ENCODE peak calls at places on chromosomes 11 and 22, in five cellular contexts. E is foreskin fibroblast, U is Panc1, N is suprapubic skin, Y is stomach. P is an unnamed sample.
A peak's percentile ranks its signal among the peaks of the same experiment; 100 is the strongest.

GRCh38 chr11:128686745-128687177 is 7.1 kb upstream of the FLI1 start:
- DNase-seq in E (peak; percentile 71), U (no peak), N (no peak), Y (peak; percentile 52), P (peak; percentile 66)

GRCh38 chr11:13800901-13801300 is 132.4 kb downstream of the FAR1 start:
- DNase-seq in E (no peak), U (no peak), N (no peak), Y (no peak), P (no peak)

GRCh38 chr22:44448271-44448780 is 49.7 kb downstream of the RTL6 start:
- DNase-seq in E (peak; percentile 91), U (peak; percentile 24), N (peak; percentile 73), Y (peak; percentile 72), P (peak; percentile 88)

GRCh38 chr22:45562102-45562501 is 59.4 kb downstream of the FBLN1 start:
- DNase-seq in E (no peak), U (no peak), N (no peak), Y (no peak), P (no peak)

GRCh38 chr11:14538271-14538925 is 18.2 kb upstream of the PSMA1 start:
- DNase-seq in E (no peak), U (no peak), N (no peak), Y (no peak), P (no peak)

GRCh38 chr22:47901911-47902310 is 1139.5 kb downstream of the TBC1D22A start:
- DNase-seq in E (no peak), U (no peak), N (no peak), Y (no peak), P (no peak)

GRCh38 chr11:1223346-1224108 is 661 bp downstream of the MUC5B start:
- DNase-seq in E (no peak), U (no peak), N (peak; percentile 72), Y (no peak), P (peak; percentile 56)

GRCh38 chr11:24502425-24502824 is 5.6 kb downstream of the LUZP2 start:
- DNase-seq in E (no peak), U (no peak), N (peak; percentile 68), Y (no peak), P (no peak)

GRCh38 chr11:93225642-93226041 is 27.9 kb upstream of the SLC36A4 start:
- DNase-seq in E (peak; percentile 26), U (no peak), N (no peak), Y (no peak), P (no peak)

GRCh38 chr11:80873309-80873999 is 1432.6 kb upstream of the TENM4 start:
- DNase-seq in E (no peak), U (peak; percentile 10), N (no peak), Y (no peak), P (no peak)

GRCh38 chr11:11538277-11538960 is 83.4 kb downstream of the GALNT18 start:
- DNase-seq in E (peak; percentile 19), U (no peak), N (no peak), Y (no peak), P (no peak)

GRCh38 chr11:12189543-12190235 is 79.3 kb downstream of the MICAL2 start:
- DNase-seq in E (peak; percentile 39), U (no peak), N (no peak), Y (no peak), P (peak; percentile 95)

GRCh38 chr22:20526628-20527355 is 19.4 kb downstream of the MED15 start:
- DNase-seq in E (peak; percentile 82), U (no peak), N (no peak), Y (no peak), P (no peak)

GRCh38 chr11:35559949-35560348 is 34.5 kb upstream of the PAMR1 start:
- DNase-seq in E (no peak), U (no peak), N (no peak), Y (no peak), P (no peak)

GRCh38 chr22:38155703-38156102 is 25.9 kb downstream of the PLA2G6 start:
- DNase-seq in E (no peak), U (no peak), N (no peak), Y (no peak), P (no peak)

GRCh38 chr11:77073328-77074001 is 6.7 kb downstream of the CAPN5 start:
- DNase-seq in E (peak; percentile 99), U (no peak), N (peak; percentile 94), Y (peak; percentile 77), P (peak; percentile 68)

GRCh38 chr11:104843150-104843837 is 55.0 kb downstream of the CASP12 start:
- DNase-seq in E (no peak), U (no peak), N (no peak), Y (no peak), P (no peak)

GRCh38 chr11:62664405-62665074 is 470 bp downstream of the C11orf98 start:
- DNase-seq in E (peak; percentile 58), U (no peak), N (no peak), Y (peak; percentile 55), P (peak; percentile 72)

GRCh38 chr11:134098566-134099184 is 29.8 kb downstream of the JAM3 start:
- DNase-seq in E (no peak), U (peak; percentile 5), N (no peak), Y (no peak), P (no peak)

GRCh38 chr11:77175869-77176539 is 48.0 kb downstream of the MYO7A start:
- DNase-seq in E (no peak), U (no peak), N (no peak), Y (no peak), P (no peak)

GRCh38 chr11:66579017-66579606 is 10.7 kb upstream of the CTSF start:
- DNase-seq in E (peak; percentile 88), U (no peak), N (peak; percentile 91), Y (peak; percentile 84), P (no peak)

GRCh38 chr22:49206281-49206680 is 621.4 kb downstream of the BRD1 start:
- DNase-seq in E (no peak), U (no peak), N (peak; percentile 29), Y (peak; percentile 4), P (no peak)

GRCh38 chr11:111378773-111379499 is at the start of gene POU2AF1:
- DNase-seq in E (peak; percentile 67), U (no peak), N (no peak), Y (no peak), P (no peak)

GRCh38 chr11:116931206-116931953 is 94.0 kb upstream of the APOA1 start:
- DNase-seq in E (no peak), U (no peak), N (no peak), Y (no peak), P (no peak)

DNA sequence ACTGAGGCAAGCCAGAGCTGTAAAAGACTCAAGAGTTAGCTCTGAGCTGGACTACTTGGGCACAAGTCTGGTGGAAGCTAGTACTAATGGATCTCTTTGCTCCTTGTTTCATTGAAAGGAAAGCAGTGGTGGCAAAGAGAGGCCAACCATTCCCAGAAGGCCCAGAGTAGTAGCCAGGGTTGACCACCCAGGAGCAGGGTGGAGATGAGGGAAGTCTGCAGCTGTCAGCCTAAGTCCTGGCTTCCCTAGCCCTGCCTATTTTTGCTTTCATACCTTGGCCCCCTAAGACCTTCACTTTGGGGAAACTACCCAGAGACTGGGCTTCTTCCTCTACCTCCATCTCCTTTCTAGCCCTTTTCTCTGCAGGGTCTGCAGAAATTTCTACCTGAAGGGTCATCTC is 155.0 kb upstream of the NCAM1 start:
- DNase-seq in E (no peak), U (no peak), N (no peak), Y (no peak), P (no peak)
- TF ChIP-seq CTCF in E (no peak), U (no peak), N (no peak), Y (no peak), P (no peak)

DNA sequence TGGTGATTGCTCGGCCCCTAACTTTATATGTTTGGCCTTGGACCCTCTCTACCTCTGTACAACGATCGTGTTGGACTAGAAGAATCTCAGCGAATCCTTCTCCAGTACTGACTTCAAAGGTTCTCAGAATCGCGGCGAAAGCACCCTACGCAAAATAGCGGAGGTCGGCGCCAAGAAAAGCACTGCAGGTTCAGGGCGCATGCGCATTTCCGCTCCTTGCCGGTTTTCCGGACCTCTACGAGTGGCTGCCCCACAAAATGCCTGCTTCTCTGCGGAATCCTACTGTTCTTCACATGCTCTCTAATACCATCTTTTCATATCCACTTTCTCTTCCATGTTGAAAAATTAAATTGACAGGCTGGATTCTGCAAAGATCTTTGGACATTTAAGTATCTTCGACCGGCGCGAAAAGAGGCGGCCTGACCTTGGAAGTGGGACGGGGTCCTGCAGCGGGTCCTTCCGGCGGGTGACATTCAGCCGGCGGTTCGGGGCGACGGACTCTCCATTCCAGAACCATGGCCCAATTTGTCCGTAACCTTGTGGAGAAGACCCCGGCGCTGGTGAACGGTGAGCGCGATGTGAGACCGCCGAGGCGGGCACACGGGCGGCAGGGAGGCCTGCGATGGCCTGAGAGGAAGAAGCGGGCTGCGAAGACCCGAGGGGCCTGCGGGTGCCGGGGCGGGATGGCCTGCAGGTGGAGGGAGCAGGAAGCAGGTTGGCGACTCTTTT is at the start of gene ATP5MG:
- DNase-seq in E (peak; percentile 93), U (peak; percentile 97), N (peak; percentile 94), Y (peak; percentile 91), P (peak; percentile 89)
- TF ChIP-seq CTCF in E (no peak), U (no peak), N (no peak), Y (no peak), P (no peak)

GRCh38 chr22:50471962-50472361 is 2.9 kb downstream of the SBF1 start:
- DNase-seq in E (no peak), U (no peak), N (no peak), Y (no peak), P (no peak)

GRCh38 chr22:50473855-50474671 is 772 bp downstream of the SBF1 start:
- DNase-seq in E (peak; percentile 73), U (no peak), N (no peak), Y (peak; percentile 49), P (no peak)

GRCh38 chr22:50471197-50471847 is 3.5 kb downstream of the SBF1 start:
- DNase-seq in E (no peak), U (no peak), N (no peak), Y (no peak), P (no peak)

GRCh38 chr22:50474711-50475651 is at the start of gene SBF1:
- DNase-seq in E (peak; percentile 97), U (no peak), N (peak; percentile 96), Y (peak; percentile 96), P (peak; percentile 89)

DNA sequence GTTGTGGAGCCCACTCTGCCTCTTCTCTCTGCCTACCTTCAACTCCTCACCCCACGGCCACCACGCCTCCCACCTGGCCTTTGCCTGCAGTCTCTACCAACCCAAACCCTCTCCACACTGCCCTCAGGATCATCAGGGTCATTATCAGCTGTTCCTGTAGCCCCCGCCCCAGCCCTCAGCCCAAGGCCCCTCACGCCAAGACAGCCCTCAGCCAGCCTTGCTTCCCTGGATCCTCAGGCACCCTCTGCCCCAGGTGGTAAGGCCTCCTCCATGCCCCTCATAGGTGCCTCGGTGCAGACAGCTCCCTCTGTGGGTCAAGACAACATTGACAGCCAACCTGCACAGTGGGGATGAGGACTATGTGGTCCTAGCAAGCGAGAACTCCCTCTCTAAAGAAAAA is 1.7 kb downstream of the SBF1 start:
- DNase-seq in E (peak; percentile 11), U (peak; percentile 15), N (no peak), Y (no peak), P (no peak)
- TF ChIP-seq CTCF in E (peak; percentile 35), U (no peak), N (no peak), Y (peak; percentile 13), P (peak; percentile 28)

GRCh38 chr11:59617876-59618275 is 2.3 kb upstream of the OSBP start:
- DNase-seq in E (no peak), U (no peak), N (no peak), Y (no peak), P (no peak)

GRCh38 chr11:59616396-59616982 is 915 bp upstream of the OSBP start:
- DNase-seq in E (no peak), U (peak; percentile 4), N (peak; percentile 99), Y (no peak), P (no peak)

GRCh38 chr11:59614277-59615131 is 1.1 kb downstream of the OSBP start:
- DNase-seq in E (peak; percentile 17), U (no peak), N (no peak), Y (no peak), P (no peak)

GRCh38 chr11:59615637-59616395 is at the start of gene OSBP:
- DNase-seq in E (peak; percentile 100), U (peak; percentile 100), N (peak; percentile 99), Y (peak; percentile 99), P (peak; percentile 99)

GRCh38 chr11:59615132-59615636 is 390 bp downstream of the OSBP start:
- DNase-seq in E (peak; percentile 16), U (no peak), N (peak; percentile 89), Y (peak; percentile 72), P (peak; percentile 78)
- TF ChIP-seq CTCF in E (no peak), U (no peak), N (peak; percentile 3), Y (no peak), P (no peak)

P was measured in RWPE2.